ENCODE peak calls at places on chromosomes 7 and 10, in nine cellular contexts. K, O, L, Y, P, S, A, V and X are unnamed samples.

GRCh38 chr7:28181921-28182517 is 1.4 kb upstream of the JAZF1 start:
- DNase-seq in K (no peak), O (peak), L (no peak), Y (no peak), P (no peak), S (no peak), A (no peak), V (no peak), X (no peak)

GRCh38 chr7:152366662-152367061 is 69.1 kb downstream of the KMT2C start:
- DNase-seq in K (no peak), O (no peak), L (no peak), Y (no peak), P (peak), S (no peak), A (no peak), V (no peak), X (no peak)

GRCh38 chr7:2880882-2881281 is 36.8 kb upstream of the GNA12 start:
- DNase-seq in K (peak), O (no peak), L (no peak), Y (no peak), P (no peak), S (no peak), A (peak), V (no peak), X (no peak)

GRCh38 chr10:74078037-74078436 is 72.6 kb downstream of the AP3M1 start:
- DNase-seq in K (no peak), O (no peak), L (peak), Y (peak), P (no peak), S (no peak), A (no peak), V (no peak), X (peak)

GRCh38 chr7:8436965-8437364 is 3.6 kb downstream of the NXPH1 start:
- DNase-seq in K (peak), O (no peak), L (peak), Y (no peak), P (peak), S (no peak), A (no peak), V (peak), X (no peak)

GRCh38 chr10:32984003-32984600 is 26.1 kb upstream of the ITGB1 start:
- DNase-seq in K (no peak), O (no peak), L (no peak), Y (no peak), P (no peak), S (no peak), A (no peak), V (no peak), X (no peak)

GRCh38 chr7:159038066-159038465 is 106.6 kb downstream of the VIPR2 start:
- DNase-seq in K (no peak), O (no peak), L (no peak), Y (no peak), P (no peak), S (no peak), A (no peak), V (no peak), X (no peak)

GRCh38 chr10:89392974-89393373 is 551 bp downstream of the IFIT1 start:
- DNase-seq in K (no peak), O (no peak), L (no peak), Y (no peak), P (peak), S (no peak), A (no peak), V (no peak), X (no peak)

GRCh38 chr10:92387289-92387940 is 96.4 kb downstream of the MARCHF5 start:
- DNase-seq in K (peak), O (peak), L (peak), Y (no peak), P (peak), S (no peak), A (peak), V (peak), X (no peak)

GRCh38 chr7:101558742-101559325 is 70.3 kb downstream of the MYL10 start:
- DNase-seq in K (no peak), O (no peak), L (peak), Y (no peak), P (no peak), S (no peak), A (no peak), V (no peak), X (no peak)

GRCh38 chr10:113305871-113306270 is 247.0 kb upstream of the HABP2 start:
- DNase-seq in K (no peak), O (no peak), L (no peak), Y (no peak), P (peak), S (no peak), A (no peak), V (no peak), X (no peak)

GRCh38 chr7:42143605-42144252 is 93.3 kb downstream of the GLI3 start:
- DNase-seq in K (no peak), O (no peak), L (no peak), Y (no peak), P (peak), S (no peak), A (no peak), V (no peak), X (no peak)

GRCh38 chr7:155676052-155676451 is 31.6 kb downstream of the RBM33 start:
- DNase-seq in K (no peak), O (no peak), L (no peak), Y (no peak), P (no peak), S (no peak), A (no peak), V (no peak), X (no peak)

GRCh38 chr7:35652124-35652523 is 42.8 kb downstream of the HERPUD2 start:
- DNase-seq in K (no peak), O (no peak), L (peak), Y (no peak), P (no peak), S (no peak), A (no peak), V (no peak), X (no peak)

GRCh38 chr10:123462760-123463159 is 203.4 kb upstream of the GPR26 start:
- DNase-seq in K (no peak), O (no peak), L (no peak), Y (no peak), P (no peak), S (no peak), A (no peak), V (no peak), X (no peak)

GRCh38 chr7:93913197-93913596 is 6.8 kb downstream of the GNGT1 start:
- DNase-seq in K (no peak), O (no peak), L (no peak), Y (no peak), P (no peak), S (no peak), A (no peak), V (no peak), X (no peak)

GRCh38 chr10:75693453-75693852 is 262.0 kb downstream of the LRMDA start:
- DNase-seq in K (no peak), O (no peak), L (no peak), Y (no peak), P (no peak), S (no peak), A (peak), V (no peak), X (no peak)

GRCh38 chr10:94490789-94491039 is 54.9 kb upstream of the HELLS start:
- DNase-seq in K (no peak), O (no peak), L (no peak), Y (no peak), P (no peak), S (no peak), A (peak), V (no peak), X (no peak)

GRCh38 chr7:64869121-64869725 is 33.9 kb upstream of the ZNF273 start:
- DNase-seq in K (no peak), O (no peak), L (no peak), Y (no peak), P (no peak), S (no peak), A (peak), V (no peak), X (no peak)

GRCh38 chr7:155457544-155458316 is at the start of gene EN2:
- DNase-seq in K (peak), O (no peak), L (no peak), Y (no peak), P (peak), S (no peak), A (peak), V (no peak), X (no peak)

GRCh38 chr7:21504021-21504420 is 38.8 kb upstream of the DNAH11 start:
- DNase-seq in K (no peak), O (no peak), L (no peak), Y (no peak), P (no peak), S (no peak), A (no peak), V (no peak), X (no peak)

GRCh38 chr10:132961864-132962622 is 19.7 kb upstream of the CFAP46 start:
- DNase-seq in K (peak), O (peak), L (peak), Y (peak), P (peak), S (no peak), A (peak), V (peak), X (peak)

GRCh38 chr7:112411186-112411795 is 39.0 kb upstream of the IFRD1 start:
- DNase-seq in K (no peak), O (peak), L (peak), Y (no peak), P (peak), S (peak), A (peak), V (no peak), X (no peak)

GRCh38 chr7:105806592-105807266 is 69.7 kb downstream of the ATXN7L1 start:
- DNase-seq in K (no peak), O (no peak), L (peak), Y (peak), P (peak), S (no peak), A (no peak), V (no peak), X (peak)

GRCh38 chr7:105003275-105003674 is 10.7 kb upstream of the KMT2E start:
- DNase-seq in K (no peak), O (peak), L (peak), Y (peak), P (peak), S (no peak), A (no peak), V (no peak), X (peak)

GRCh38 chr10:35413985-35414861 is 77.9 kb downstream of the CCNY start:
- DNase-seq in K (no peak), O (no peak), L (peak), Y (peak), P (no peak), S (no peak), A (no peak), V (no peak), X (no peak)

GRCh38 chr10:33542747-33543505 is 208.5 kb upstream of the NRP1 start:
- DNase-seq in K (no peak), O (no peak), L (no peak), Y (no peak), P (peak), S (no peak), A (no peak), V (no peak), X (no peak)